ENCODE peak calls at places on chromosomes 3 and 15, in nine cellular contexts. V is CD4-positive, alpha-beta T cell; R is HuH-7.5; H is NCI-H226; G is right atrium auricular region; Z is substantia nigra; Y is stimulated activated CD8-positive, alpha-beta memory T cell treated with anti-CD3 and anti-CD28 coated beads, Interleukin-4, amount 100 ng/mL, for 48 hours; F is NCI-H2171; Q is ELR. D is an unnamed sample.

GRCh38 chr3:34075975-34076374 is 277.5 kb downstream of the PDCD6IP start:
- DNase-seq in G (no peak), Z (no peak), Y (no peak), Q (no peak), H (no peak), R (no peak), V (no peak), F (no peak), D (no peak)

GRCh38 chr3:131568460-131568859 is 65.7 kb upstream of the MRPL3 start:
- DNase-seq in G (no peak), V (no peak), F (no peak), Y (no peak), R (no peak), Q (no peak), Z (no peak), H (no peak), D (peak)

GRCh38 chr3:49219132-49219531 is 47.7 kb downstream of the KLHDC8B start:
- DNase-seq in R (no peak), Z (no peak), Y (no peak), V (no peak), H (no peak), F (no peak), Q (no peak), G (no peak), D (no peak)

GRCh38 chr3:155643581-155644165 is 101.2 kb downstream of the PLCH1 start:
- DNase-seq in F (no peak), G (no peak), R (no peak), Q (no peak), V (no peak), H (no peak), Z (no peak), Y (no peak), D (no peak)

GRCh38 chr15:65862682-65863081 is 6.6 kb upstream of the RAB11A start:
- DNase-seq in Q (peak), V (peak), Z (no peak), F (no peak), Y (peak), R (peak), G (no peak), H (peak), D (peak)

GRCh38 chr3:150721285-150722130 is 17.8 kb upstream of the ERICH6 start:
- DNase-seq in Y (no peak), H (peak), Q (peak), G (no peak), R (peak), Z (no peak), F (peak), V (no peak), D (peak)

GRCh38 chr15:65767264-65767595 is 24.9 kb downstream of the DENND4A start:
- DNase-seq in Y (no peak), Q (no peak), R (no peak), Z (no peak), F (no peak), H (no peak), G (no peak), V (no peak), D (no peak)

GRCh38 chr3:69665026-69665739 is 74.1 kb upstream of the MITF start:
- DNase-seq in F (peak), Q (no peak), V (no peak), R (no peak), G (peak), H (peak), Z (no peak), Y (no peak), D (peak)

GRCh38 chr3:23889401-23889800 is 27.4 kb downstream of the NKIRAS1 start:
- DNase-seq in Q (no peak), G (no peak), V (no peak), F (no peak), R (no peak), Y (no peak), Z (no peak), H (no peak), D (no peak)

GRCh38 chr3:42264399-42265058 is 1.5 kb downstream of the CCK start:
- DNase-seq in Q (peak), F (no peak), Y (peak), H (no peak), V (no peak), R (no peak), G (no peak), Z (no peak), D (peak)

GRCh38 chr15:26318689-26319088 is 454.2 kb downstream of the GABRB3 start:
- DNase-seq in F (no peak), Z (no peak), V (no peak), H (no peak), R (no peak), Y (no peak), G (no peak), Q (no peak), D (no peak)

GRCh38 chr15:56815247-56815646 is 81.9 kb upstream of the ZNF280D start:
- DNase-seq in H (no peak), V (no peak), G (no peak), R (no peak), Y (no peak), Q (no peak), F (no peak), Z (no peak), D (no peak)

GRCh38 chr3:188358787-188359493 is 205.0 kb downstream of the LPP start:
- DNase-seq in F (no peak), R (no peak), Q (no peak), Z (no peak), G (no peak), V (no peak), Y (no peak), H (no peak), D (no peak)

GRCh38 chr3:115388166-115388565 is 235.1 kb upstream of the GAP43 start:
- DNase-seq in Y (no peak), G (no peak), Z (no peak), V (no peak), H (no peak), Q (no peak), F (no peak), R (no peak), D (peak)

GRCh38 chr3:46670891-46671427 is 22.5 kb downstream of the ALS2CL start:
- DNase-seq in F (no peak), Y (no peak), H (no peak), Q (no peak), Z (no peak), V (no peak), G (no peak), R (peak), D (no peak)

GRCh38 chr3:128469584-128469983 is 2.9 kb upstream of the DNAJB8 start:
- DNase-seq in R (no peak), Q (no peak), G (no peak), Y (no peak), Z (no peak), H (no peak), F (no peak), V (no peak), D (no peak)

GRCh38 chr3:25480811-25481210 is 52.7 kb downstream of the RARB start:
- DNase-seq in Z (no peak), Y (no peak), G (no peak), R (no peak), Q (no peak), V (no peak), F (no peak), H (no peak), D (no peak)

GRCh38 chr15:55234104-55234799 is 37.5 kb upstream of the RSL24D1 start:
- DNase-seq in V (no peak), R (no peak), Z (no peak), H (no peak), Q (no peak), F (no peak), Y (no peak), G (no peak), D (no peak)

GRCh38 chr15:37682304-37682703 is 252.1 kb upstream of the TMCO5A start:
- DNase-seq in V (no peak), H (no peak), R (no peak), F (no peak), Y (no peak), Q (peak), G (no peak), Z (no peak), D (no peak)

GRCh38 chr15:29677871-29678431 is 144.3 kb downstream of the TJP1 start:
- DNase-seq in V (no peak), Z (no peak), H (no peak), F (no peak), R (no peak), G (no peak), Y (no peak), Q (no peak), D (peak)